ENCODE peak calls at places on chromosome 21, in eight cellular contexts. N, T, X, H, L, Y, D and W are unnamed samples.

GRCh38 chr21:43758811-43759210 is 17.3 kb downstream of the CSTB start:
- ATAC-seq in Y (no peak), L (no peak), H (no peak), X (no peak), D (no peak), T (no peak), N (no peak), W (no peak)

GRCh38 chr21:23977971-23978370 is 1629.3 kb downstream of the MRPL39 start:
- ATAC-seq in T (no peak), X (no peak), Y (no peak), D (no peak), L (no peak), N (no peak), H (peak), W (no peak)

GRCh38 chr21:35252831-35253230 is 203.7 kb upstream of the RUNX1 start:
- ATAC-seq in N (no peak), T (no peak), D (no peak), X (peak), L (no peak), Y (no peak), H (no peak), W (peak)

GRCh38 chr21:37561506-37561905 is 194.9 kb downstream of the DYRK1A start:
- ATAC-seq in H (no peak), X (no peak), L (no peak), T (no peak), Y (no peak), N (no peak), D (no peak), W (no peak)

GRCh38 chr21:32533053-32533452 is 52.3 kb downstream of the TCP10L start:
- ATAC-seq in L (no peak), H (no peak), D (no peak), T (no peak), X (no peak), Y (no peak), N (no peak), W (no peak)

GRCh38 chr21:33688343-33688742 is 46.0 kb downstream of the ITSN1 start:
- ATAC-seq in T (no peak), H (no peak), D (no peak), L (peak), Y (no peak), X (no peak), N (no peak), W (no peak)

GRCh38 chr21:38830667-38831525 is 25.2 kb downstream of the ETS2 start:
- ATAC-seq in N (no peak), H (no peak), T (no peak), L (no peak), D (no peak), X (no peak), Y (no peak), W (no peak)

GRCh38 chr21:27645285-27645684 is 678.4 kb upstream of the ADAMTS5 start:
- ATAC-seq in X (no peak), D (no peak), T (no peak), H (no peak), Y (no peak), L (no peak), N (no peak), W (no peak)

GRCh38 chr21:46092026-46092764 is 5.7 kb upstream of the COL6A2 start:
- ATAC-seq in D (peak), T (no peak), H (peak), X (no peak), Y (peak), L (peak), N (peak), W (no peak)